ENCODE peak calls at places on chromosomes 6 and 20, in seven cellular contexts. K is body of pancreas, Q is IMR-90, G is stomach, V is upper lobe of left lung, R is tibial nerve, X is heart left ventricle. L is an unnamed sample.

GRCh38 chr6:30884521-30885480 is 482 bp downstream of the DDR1 start:
- DNase-seq in R (no peak), V (peak; percentile 74), X (no peak), Q (peak; percentile 15), G (peak; percentile 43), K (peak; percentile 46), L (peak; percentile 68)

GRCh38 chr6:36927691-36928546 is 26.6 kb upstream of the PI16 start:
- DNase-seq in R (no peak), K (peak; percentile 19), Q (peak; percentile 39), V (no peak), X (no peak), G (no peak), L (no peak)

GRCh38 chr6:142868917-142869316 is 76.1 kb downstream of the HIVEP2 start:
- DNase-seq in X (no peak), Q (no peak), G (no peak), R (no peak), V (no peak), K (peak; percentile 34), L (no peak)

GRCh38 chr6:43799671-43800623 is 29.9 kb downstream of the VEGFA start:
- DNase-seq in Q (no peak), X (no peak), V (no peak), R (no peak), G (no peak), K (peak; percentile 59), L (peak; percentile 51)

GRCh38 chr6:43221046-43221773 is 8.1 kb downstream of the DNPH1 start:
- DNase-seq in Q (no peak), V (peak; percentile 34), K (no peak), R (no peak), X (peak; percentile 28), G (peak; percentile 50), L (no peak)

GRCh38 chr6:75207211-75207984 is 1.5 kb upstream of the COL12A1 start:
- DNase-seq in G (no peak), Q (peak; percentile 42), R (peak; percentile 25), X (no peak), K (no peak), V (peak; percentile 62), L (no peak)

GRCh38 chr6:109747216-109747615 is 56.1 kb downstream of the FIG4 start:
- DNase-seq in X (no peak), R (no peak), K (no peak), G (no peak), Q (no peak), V (no peak), L (no peak)

GRCh38 chr6:52340603-52340880 is 21.4 kb upstream of the PAQR8 start:
- DNase-seq in R (no peak), V (no peak), K (no peak), G (no peak), X (no peak), Q (no peak), L (no peak)

GRCh38 chr6:118706702-118707101 is 55.3 kb upstream of the CEP85L start:
- DNase-seq in Q (no peak), K (no peak), V (no peak), R (no peak), X (no peak), G (no peak), L (no peak)
- H3K4me1 ChIP-seq in Q (peaks cover 10% of the 10 kb centered on the region), K (peaks cover 21% of the 10 kb centered on the region), V (peaks cover 14% of the 10 kb centered on the region), R (no peaks in the 10 kb centered on the region), X (peaks cover 24% of the 10 kb centered on the region), G (peaks cover 36% of the 10 kb centered on the region), L (no peaks in the 10 kb centered on the region)

DNA sequence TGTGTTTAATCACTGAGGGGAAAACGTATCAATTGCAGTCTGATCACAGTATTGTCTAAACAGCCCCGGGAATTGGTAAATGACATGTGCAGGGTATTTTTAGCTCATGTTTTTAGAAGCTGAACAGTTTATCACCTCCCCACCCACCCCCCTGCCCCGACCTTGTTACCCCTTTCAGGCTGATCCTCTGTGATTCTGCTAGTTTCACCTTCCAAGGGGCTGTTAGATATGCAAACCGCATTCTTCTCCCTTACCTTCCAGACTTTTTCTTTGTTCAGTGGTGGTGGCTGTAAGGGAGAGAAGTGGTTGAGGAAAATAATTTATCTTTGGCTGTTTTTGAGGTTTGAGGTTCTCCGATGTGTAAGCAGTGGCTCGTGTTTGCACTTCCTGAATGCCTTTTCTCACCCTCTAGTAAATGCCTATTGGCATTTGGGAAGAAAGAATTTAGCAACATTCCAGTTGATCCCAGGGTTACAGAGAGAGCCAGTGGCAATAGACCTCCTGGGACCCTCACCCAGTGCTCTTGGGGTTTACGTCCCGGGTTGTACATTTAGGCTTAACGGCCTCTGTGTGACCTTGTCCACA is 69.4 kb upstream of the KCNG1 start:
- DNase-seq in V (no peak), K (no peak), Q (no peak), X (no peak), R (no peak), G (no peak), L (no peak)
- H3K27me3 ChIP-seq in V (no peaks in the 10 kb centered on the region), K (peaks cover 4% of the 10 kb centered on the region), Q (peaks cover 83% of the 10 kb centered on the region), X (peaks cover 42% of the 10 kb centered on the region), R (no peaks in the 10 kb centered on the region), G (peaks cover 48% of the 10 kb centered on the region), L (no peaks in the 10 kb centered on the region)

GRCh38 chr6:85643530-85644373 is 1.1 kb upstream of the SYNCRIP start:
- DNase-seq in V (peak; percentile 97), X (peak; percentile 94), Q (peak; percentile 93), R (peak; percentile 84), G (peak; percentile 84), K (peak; percentile 93), L (peak; percentile 91)
- TF ChIP-seq POLR2A in V (peak; percentile 92), X (no peak), Q (peak; percentile 90), R (no peak), G (no peak), K (peak; percentile 93), L (peak; percentile 82)

GRCh38 chr20:61293951-61294350 is 41.9 kb downstream of the CDH4 start:
- DNase-seq in Q (no peak), X (no peak), R (no peak), V (peak; percentile 55), G (no peak), K (no peak), L (no peak)
- H3K4me1 ChIP-seq in Q (peaks cover 2% of the 10 kb centered on the region), X (no peaks in the 10 kb centered on the region), R (no peaks in the 10 kb centered on the region), V (no peaks in the 10 kb centered on the region), G (no peaks in the 10 kb centered on the region), K (no peaks in the 10 kb centered on the region), L (no peaks in the 10 kb centered on the region)